ENCODE peak calls at places on chromosomes 2 and 18, in seven cellular contexts. I, A, S, G, V, Y and U are unnamed samples.

GRCh38 chr2:44051948-44052347 is 56.2 kb upstream of the LRPPRC start:
- DNase-seq in I (no peak), A (no peak), S (no peak), G (no peak), V (no peak), Y (no peak), U (no peak)

GRCh38 chr2:119428488-119429224 is 3.0 kb upstream of the TMEM37 start:
- DNase-seq in I (no peak), A (peak), S (no peak), G (no peak), V (no peak), Y (no peak), U (no peak)

GRCh38 chr18:37861981-37862380 is 296.4 kb upstream of the CELF4 start:
- DNase-seq in I (no peak), A (no peak), S (no peak), G (no peak), V (no peak), Y (no peak), U (no peak)

GRCh38 chr2:120899799-120900198 is 164.1 kb downstream of the GLI2 start:
- DNase-seq in I (no peak), A (no peak), S (no peak), G (no peak), V (no peak), Y (no peak), U (no peak)

GRCh38 chr2:191218292-191218898 is 26.8 kb upstream of the MYO1B start:
- DNase-seq in I (peak), A (peak), S (peak), G (peak), V (peak), Y (no peak), U (no peak)

GRCh38 chr2:207334631-207335371 is 169.1 kb upstream of the KLF7 start:
- DNase-seq in I (peak), A (peak), S (peak), G (peak), V (no peak), Y (peak), U (peak)

GRCh38 chr2:172087191-172087779 is 2.0 kb downstream of the DLX1 start:
- DNase-seq in I (no peak), A (peak), S (no peak), G (no peak), V (no peak), Y (no peak), U (no peak)

GRCh38 chr2:71498261-71498701 is 44.9 kb downstream of the DYSF start:
- DNase-seq in I (peak), A (no peak), S (peak), G (no peak), V (no peak), Y (peak), U (peak)

GRCh38 chr18:24989760-24990547 is 362.0 kb downstream of the ZNF521 start:
- DNase-seq in I (no peak), A (no peak), S (no peak), G (no peak), V (no peak), Y (no peak), U (no peak)

GRCh38 chr2:48829036-48829435 is 73.5 kb upstream of the LHCGR start:
- DNase-seq in I (no peak), A (no peak), S (peak), G (no peak), V (no peak), Y (no peak), U (no peak)

GRCh38 chr18:49400398-49401072 is 59.9 kb downstream of the DYM start:
- DNase-seq in I (no peak), A (no peak), S (no peak), G (no peak), V (no peak), Y (peak), U (no peak)

GRCh38 chr18:23662309-23663263 is at the start of gene ANKRD29:
- DNase-seq in I (no peak), A (no peak), S (peak), G (peak), V (peak), Y (no peak), U (no peak)

GRCh38 chr2:208320686-208321085 is 54.6 kb downstream of the PIKFYVE start:
- DNase-seq in I (no peak), A (peak), S (peak), G (peak), V (no peak), Y (no peak), U (no peak)

DNA sequence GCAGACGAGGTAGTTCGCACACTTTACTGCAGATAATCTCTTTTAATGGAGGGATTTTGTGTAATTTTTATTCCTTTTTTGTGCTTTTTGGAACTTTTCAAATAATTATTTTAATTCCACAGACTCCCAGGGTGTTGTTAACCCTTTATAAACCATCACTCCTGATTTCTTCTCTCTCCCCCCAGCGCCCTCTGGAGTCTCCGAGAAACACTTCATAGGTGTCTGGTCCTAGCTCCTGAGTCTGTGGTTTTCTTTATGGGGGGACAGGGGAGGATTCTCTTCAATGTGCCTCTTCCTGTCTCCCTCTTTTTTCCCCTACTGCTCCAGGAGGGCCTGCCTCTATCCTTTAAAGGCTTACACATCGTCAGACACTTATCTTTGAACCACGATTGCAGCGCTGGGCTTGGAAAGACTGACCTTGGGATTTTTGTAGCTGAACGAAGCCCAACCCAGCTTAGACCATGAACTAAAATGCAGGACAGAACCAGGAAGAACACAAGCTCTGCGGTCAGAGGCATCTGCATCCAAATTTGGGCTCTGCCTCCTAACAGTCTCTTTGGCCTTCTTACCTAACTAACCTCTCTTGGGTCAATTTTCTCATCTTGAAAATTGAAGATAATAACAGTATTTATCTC is 7.1 kb upstream of the PKDCC start:
- DNase-seq in I (no peak), A (no peak), S (no peak), G (no peak), V (no peak), Y (no peak), U (no peak)
- TF ChIP-seq CTCF in I (peak), A (no peak), S (no peak), G (no peak), V (no peak), Y (no peak), U (no peak)

GRCh38 chr2:179850188-179850587 is 11.2 kb downstream of the ZNF385B start:
- DNase-seq in I (no peak), A (no peak), S (peak), G (no peak), V (no peak), Y (peak), U (peak)
- TF ChIP-seq CTCF in I (no peak), A (no peak), S (peak), G (no peak), V (no peak), Y (peak), U (peak)

GRCh38 chr18:3192286-3192685 is 27.5 kb downstream of the MYOM1 start:
- DNase-seq in I (no peak), A (no peak), S (no peak), G (no peak), V (no peak), Y (no peak), U (no peak)

GRCh38 chr18:3183103-3183717 is 36.6 kb downstream of the MYOM1 start:
- DNase-seq in I (no peak), A (no peak), S (no peak), G (no peak), V (no peak), Y (no peak), U (no peak)

GRCh38 chr18:3184275-3184963 is 35.3 kb downstream of the MYOM1 start:
- DNase-seq in I (no peak), A (no peak), S (no peak), G (no peak), V (no peak), Y (no peak), U (no peak)

GRCh38 chr18:3189884-3190283 is 29.9 kb downstream of the MYOM1 start:
- DNase-seq in I (no peak), A (no peak), S (no peak), G (no peak), V (no peak), Y (no peak), U (no peak)

GRCh38 chr18:3186678-3187658 is 32.8 kb downstream of the MYOM1 start:
- DNase-seq in I (no peak), A (no peak), S (peak), G (no peak), V (no peak), Y (no peak), U (no peak)
- TF ChIP-seq CTCF in I (no peak), A (no peak), S (peak), G (no peak), V (no peak), Y (no peak), U (no peak)

DNA sequence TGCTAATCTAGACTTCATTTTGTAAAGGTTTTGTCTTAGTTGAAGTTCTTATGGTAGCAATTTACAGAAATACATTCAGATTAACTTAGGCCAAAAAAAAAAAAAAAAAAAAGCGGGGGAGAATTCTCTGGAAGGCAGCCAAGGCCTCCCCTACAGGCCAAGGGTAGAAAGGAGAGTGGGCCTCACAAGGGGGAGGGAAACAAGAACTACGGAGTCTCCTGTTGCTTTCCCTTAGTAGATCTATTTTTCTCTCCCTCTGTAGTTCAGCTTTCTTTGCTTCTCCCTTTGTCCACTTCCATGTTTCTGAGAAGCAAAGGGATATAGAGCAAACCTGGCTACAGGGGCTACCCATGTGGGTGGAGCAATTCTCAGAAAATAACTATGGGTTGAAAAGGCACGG is 2.4 kb upstream of the STK11IP start:
- DNase-seq in I (no peak), A (no peak), S (no peak), G (no peak), V (no peak), Y (no peak), U (no peak)
- TF ChIP-seq CTCF in I (no peak), A (no peak), S (no peak), G (no peak), V (no peak), Y (no peak), U (peak)

GRCh38 chr18:32469190-32469611 is 1.5 kb downstream of the GAREM1 start:
- DNase-seq in I (peak), A (peak), S (peak), G (peak), V (no peak), Y (peak), U (no peak)
- TF ChIP-seq CTCF in I (no peak), A (peak), S (no peak), G (no peak), V (no peak), Y (peak), U (no peak)